ENCODE peak calls at places on chromosome 6, in four cellular contexts. One of them, this sample, is unnamed.
A peak's percentile ranks its signal among the peaks of the same experiment; 100 is the strongest.

GRCh38 chr6:119233327-119233984 is 116.1 kb downstream of the MAN1A1 start:
- DNase-seq in CD8-positive, alpha-beta T cell: no peak
- DNase-seq in A549: no peak
- DNase-seq in GM23248: no peak
- DNase-seq in this sample: no peak

GRCh38 chr6:48135352-48136084 is 24.5 kb upstream of the PTCHD4 start:
- DNase-seq in CD8-positive, alpha-beta T cell: no peak
- DNase-seq in A549: no peak
- DNase-seq in GM23248: peak; percentile 62
- DNase-seq in this sample: no peak

GRCh38 chr6:108116781-108117426 is 42.4 kb upstream of the OSTM1 start:
- DNase-seq in CD8-positive, alpha-beta T cell: no peak
- DNase-seq in A549: no peak
- DNase-seq in GM23248: no peak
- DNase-seq in this sample: no peak

GRCh38 chr6:16681260-16681873 is 79.9 kb downstream of the ATXN1 start:
- DNase-seq in CD8-positive, alpha-beta T cell: no peak
- DNase-seq in A549: peak; percentile 58
- DNase-seq in GM23248: peak; percentile 96
- DNase-seq in this sample: peak; percentile 85

GRCh38 chr6:106620931-106621672 is 8.2 kb downstream of the RTN4IP1 start:
- DNase-seq in CD8-positive, alpha-beta T cell: no peak
- DNase-seq in A549: no peak
- DNase-seq in GM23248: peak; percentile 36
- DNase-seq in this sample: no peak

GRCh38 chr6:42030585-42031506 is 19.5 kb upstream of the TAF8 start:
- DNase-seq in CD8-positive, alpha-beta T cell: peak; percentile 41
- DNase-seq in A549: no peak
- DNase-seq in GM23248: no peak
- DNase-seq in this sample: no peak

GRCh38 chr6:142926494-142927273 is 18.3 kb downstream of the HIVEP2 start:
- DNase-seq in CD8-positive, alpha-beta T cell: peak; percentile 78
- DNase-seq in A549: peak; percentile 58
- DNase-seq in GM23248: peak; percentile 84
- DNase-seq in this sample: no peak

GRCh38 chr6:126685182-126685581 is 345.3 kb downstream of the CENPW start:
- DNase-seq in CD8-positive, alpha-beta T cell: no peak
- DNase-seq in A549: no peak
- DNase-seq in GM23248: no peak
- DNase-seq in this sample: no peak

GRCh38 chr6:139764498-139764986 is 390.1 kb upstream of the CITED2 start:
- DNase-seq in CD8-positive, alpha-beta T cell: no peak
- DNase-seq in A549: peak; percentile 47
- DNase-seq in GM23248: peak; percentile 98
- DNase-seq in this sample: peak; percentile 60

GRCh38 chr6:36566418-36566905 is 19.2 kb upstream of the STK38 start:
- DNase-seq in CD8-positive, alpha-beta T cell: no peak
- DNase-seq in A549: no peak
- DNase-seq in GM23248: no peak
- DNase-seq in this sample: no peak

GRCh38 chr6:69542494-69542893 is 254.3 kb downstream of the LMBRD1 start:
- DNase-seq in CD8-positive, alpha-beta T cell: no peak
- DNase-seq in A549: no peak
- DNase-seq in GM23248: no peak
- DNase-seq in this sample: no peak
- H3K27ac ChIP-seq in CD8-positive, alpha-beta T cell: no peak overlapping the region
- H3K27ac ChIP-seq in A549: no peak overlapping the region
- H3K27ac ChIP-seq in GM23248: no peak overlapping the region
- H3K27ac ChIP-seq in this sample: no peak overlapping the region

DNA sequence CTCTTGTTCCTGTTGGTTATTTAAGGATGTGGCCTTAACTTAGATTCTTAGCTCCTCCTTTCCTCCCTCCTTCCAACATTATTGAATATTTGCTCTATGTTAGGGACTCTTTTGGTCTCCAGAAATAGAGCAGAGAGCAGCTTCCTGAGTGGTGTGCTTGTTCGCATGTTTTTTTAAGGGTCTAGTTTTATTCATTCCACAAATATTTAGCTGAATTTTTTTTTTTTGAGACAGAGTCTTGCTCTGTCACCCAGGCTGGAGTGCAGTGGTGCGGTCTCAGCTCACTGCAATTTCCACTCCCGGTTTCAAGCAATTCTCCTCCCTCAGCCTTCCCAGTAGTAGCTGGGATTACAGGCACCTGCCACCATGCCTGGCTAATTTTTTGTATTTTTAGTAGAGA is 169.2 kb downstream of the ZFAND3 start:
- DNase-seq in CD8-positive, alpha-beta T cell: no peak
- DNase-seq in A549: no peak
- DNase-seq in GM23248: peak; percentile 34
- DNase-seq in this sample: no peak
- H3K27ac ChIP-seq in CD8-positive, alpha-beta T cell: no peak overlapping the region
- H3K27ac ChIP-seq in A549: no peak overlapping the region
- H3K27ac ChIP-seq in GM23248: peak overlapping the region; percentile 63
- H3K27ac ChIP-seq in this sample: no peak overlapping the region

DNA sequence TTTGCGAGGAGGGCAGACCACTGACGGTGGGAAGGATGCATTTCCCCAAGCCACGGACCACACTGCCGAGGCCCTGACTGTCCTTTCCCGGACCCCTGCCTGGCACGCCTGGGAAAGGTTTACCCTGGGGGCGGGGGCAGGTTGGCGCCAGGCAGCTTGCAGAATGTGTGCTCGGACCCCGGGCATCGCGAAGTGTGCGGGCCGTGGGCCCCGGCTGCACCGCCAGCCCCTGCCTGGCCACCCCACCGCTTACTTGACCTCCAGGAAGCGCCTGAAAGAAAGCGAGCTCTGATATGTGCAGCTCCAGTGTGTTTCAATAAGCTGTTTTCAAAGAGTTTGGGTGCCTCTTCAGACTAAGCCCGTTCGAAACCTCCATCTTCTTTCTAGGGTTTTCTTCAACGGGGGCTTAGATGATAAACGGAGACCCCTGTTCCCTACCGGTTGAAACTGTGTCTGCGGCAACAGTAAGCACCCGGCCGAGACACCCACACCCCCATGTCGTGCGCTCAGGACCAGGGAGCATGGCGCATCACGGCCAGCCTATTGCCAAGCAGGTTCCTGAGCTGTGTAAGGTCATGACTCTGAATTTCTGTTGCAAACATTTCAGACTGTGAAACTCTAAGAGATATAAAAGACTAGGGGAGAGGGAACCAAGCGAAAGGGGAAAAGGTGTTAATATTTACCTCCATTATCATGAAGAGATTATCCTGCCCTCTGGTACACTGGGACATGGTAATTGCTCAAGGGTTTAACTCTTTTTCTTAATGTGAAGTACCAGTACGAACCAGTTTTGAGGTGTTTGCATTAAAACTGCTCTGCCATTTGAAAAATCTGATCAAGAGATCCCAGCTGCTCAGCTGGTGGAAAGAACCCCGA is 231.2 kb upstream of the FOXQ1 start:
- DNase-seq in CD8-positive, alpha-beta T cell: no peak
- DNase-seq in A549: no peak
- DNase-seq in GM23248: no peak
- DNase-seq in this sample: no peak
- H3K27ac ChIP-seq in CD8-positive, alpha-beta T cell: no peak overlapping the region
- H3K27ac ChIP-seq in A549: no peak overlapping the region
- H3K27ac ChIP-seq in GM23248: no peak overlapping the region
- H3K27ac ChIP-seq in this sample: no peak overlapping the region

DNA sequence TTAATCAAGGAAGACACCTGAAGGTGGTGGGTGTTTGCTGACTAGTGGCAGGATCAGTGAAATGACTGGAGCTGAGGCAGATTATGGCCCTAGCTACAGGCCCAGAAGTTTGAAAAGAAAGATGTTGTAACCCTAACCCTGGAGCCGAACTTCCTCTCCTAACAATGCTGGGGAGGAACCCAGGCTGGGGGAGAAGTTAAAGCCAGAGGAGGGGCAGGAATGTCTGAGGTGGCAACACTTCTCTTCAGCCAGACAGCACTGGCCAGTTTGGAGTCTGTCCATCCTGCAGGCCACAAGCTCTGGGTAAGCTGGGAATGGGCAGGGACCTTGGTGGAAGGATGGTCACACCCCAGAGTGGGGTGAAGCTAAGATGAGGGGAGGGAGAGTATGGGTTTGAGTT is at the start of gene LST1:
- DNase-seq in CD8-positive, alpha-beta T cell: no peak
- DNase-seq in A549: no peak
- DNase-seq in GM23248: no peak
- DNase-seq in this sample: no peak
- H3K27ac ChIP-seq in CD8-positive, alpha-beta T cell: peak within 1 kb of the TSS; percentile 2
- H3K27ac ChIP-seq in A549: no peak within 1 kb of the TSS
- H3K27ac ChIP-seq in GM23248: no peak within 1 kb of the TSS
- H3K27ac ChIP-seq in this sample: no peak within 1 kb of the TSS

GRCh38 chr6:163201855-163202254 is 212.7 kb upstream of the QKI start:
- DNase-seq in CD8-positive, alpha-beta T cell: no peak
- DNase-seq in A549: no peak
- DNase-seq in GM23248: no peak
- DNase-seq in this sample: no peak

GRCh38 chr6:163198396-163198795 is 216.1 kb upstream of the QKI start:
- DNase-seq in CD8-positive, alpha-beta T cell: no peak
- DNase-seq in A549: no peak
- DNase-seq in GM23248: no peak
- DNase-seq in this sample: no peak

GRCh38 chr6:163197839-163198238 is 216.7 kb upstream of the QKI start:
- DNase-seq in CD8-positive, alpha-beta T cell: no peak
- DNase-seq in A549: no peak
- DNase-seq in GM23248: no peak
- DNase-seq in this sample: no peak

GRCh38 chr6:163200299-163201093 is 214.0 kb upstream of the QKI start:
- DNase-seq in CD8-positive, alpha-beta T cell: no peak
- DNase-seq in A549: no peak
- DNase-seq in GM23248: no peak
- DNase-seq in this sample: no peak

DNA sequence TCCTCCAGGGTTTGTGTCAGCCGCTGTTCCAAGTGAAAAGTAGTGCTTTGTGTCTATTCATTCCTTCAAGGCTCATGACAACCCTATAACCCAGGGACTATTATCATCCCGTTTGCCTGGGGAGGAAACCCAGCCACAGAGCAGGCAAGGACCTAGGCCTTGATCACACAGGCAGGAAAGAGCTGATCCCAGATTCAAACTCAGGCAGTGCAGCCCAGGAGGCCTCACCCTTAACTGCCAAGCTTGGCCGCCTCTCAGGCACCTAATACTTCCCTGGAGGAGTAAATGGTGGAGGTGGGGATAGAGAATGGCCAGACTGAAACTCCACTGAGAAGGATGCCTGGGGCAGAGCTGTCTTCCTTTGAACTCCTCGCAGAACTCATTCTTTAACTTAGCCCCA is 215.1 kb upstream of the QKI start:
- DNase-seq in CD8-positive, alpha-beta T cell: no peak
- DNase-seq in A549: no peak
- DNase-seq in GM23248: no peak
- DNase-seq in this sample: no peak
- H3K27ac ChIP-seq in CD8-positive, alpha-beta T cell: no peak overlapping the region
- H3K27ac ChIP-seq in A549: no peak overlapping the region
- H3K27ac ChIP-seq in GM23248: no peak overlapping the region
- H3K27ac ChIP-seq in this sample: no peak overlapping the region

This sample was measured in epithelial cell of prostate.